ENCODE peak calls at places on chromosomes 13 and 19, in six cellular contexts. Z is CD8-positive, alpha-beta T cell; R is tibial nerve; K is pancreas; M is aorta; H is heart left ventricle. W is an unnamed sample. For H3K4me1 and H3K27me3, the result is how much of the 10 kb centered on the place peaks cover.

GRCh38 chr19:33392341-33393285 is 19.1 kb downstream of the CEBPG start:
- DNase-seq in Z (no peak), R (peak), K (peak), M (peak), H (no peak), W (peak)

GRCh38 chr19:6086081-6086858 is 24.0 kb downstream of the RFX2 start:
- DNase-seq in Z (no peak), R (no peak), K (no peak), M (no peak), H (no peak), W (no peak)

GRCh38 chr13:54029226-54029625 is 1000.6 kb downstream of the OLFM4 start:
- DNase-seq in Z (no peak), R (no peak), K (no peak), M (no peak), H (no peak), W (no peak)

GRCh38 chr13:113934576-113934975 is 39.3 kb downstream of the C13orf46 start:
- DNase-seq in Z (no peak), R (peak), K (no peak), M (peak), H (no peak), W (peak)

GRCh38 chr13:30116379-30116778 is 191.0 kb downstream of the KATNAL1 start:
- DNase-seq in Z (no peak), R (no peak), K (no peak), M (no peak), H (no peak), W (no peak)

GRCh38 chr13:51942189-51942588 is 69.1 kb downstream of the ATP7B start:
- DNase-seq in Z (peak), R (no peak), K (no peak), M (no peak), H (no peak), W (no peak)

GRCh38 chr13:112740502-112741131 is 50.8 kb downstream of the ATP11A start:
- DNase-seq in Z (no peak), R (peak), K (no peak), M (no peak), H (peak), W (peak)

GRCh38 chr19:29121684-29122083 is 91.3 kb downstream of the UQCRFS1 start:
- DNase-seq in Z (no peak), R (no peak), K (no peak), M (no peak), H (no peak), W (no peak)

GRCh38 chr13:34847751-34848150 is 94.3 kb upstream of the NBEA start:
- DNase-seq in Z (no peak), R (no peak), K (no peak), M (no peak), H (no peak), W (no peak)

GRCh38 chr13:33169273-33169980 is 116.1 kb downstream of the STARD13 start:
- DNase-seq in Z (no peak), R (no peak), K (no peak), M (no peak), H (no peak), W (no peak)

GRCh38 chr19:55341191-55342043 is 1.7 kb downstream of the KMT5C start:
- DNase-seq in Z (peak), R (peak), K (peak), M (peak), H (peak), W (peak)

GRCh38 chr13:51542358-51542972 is 41.8 kb upstream of the WDFY2 start:
- DNase-seq in Z (no peak), R (no peak), K (no peak), M (no peak), H (no peak), W (no peak)

GRCh38 chr13:39329182-39329639 is 273.8 kb downstream of the LHFPL6 start:
- DNase-seq in Z (no peak), R (no peak), K (no peak), M (no peak), H (no peak), W (no peak)

GRCh38 chr19:29711584-29712132 is 3.4 kb downstream of the C19orf12 start:
- DNase-seq in Z (no peak), R (no peak), K (no peak), M (peak), H (no peak), W (no peak)

GRCh38 chr19:20067898-20068297 is 9.9 kb upstream of the ZNF90 start:
- DNase-seq in Z (no peak), R (no peak), K (no peak), M (no peak), H (no peak), W (no peak)

GRCh38 chr13:30805603-30806011 is 70.3 kb downstream of the ALOX5AP start:
- DNase-seq in Z (no peak), R (no peak), K (peak), M (no peak), H (no peak), W (no peak)

GRCh38 chr13:27005556-27005955 is 166.1 kb downstream of the USP12 start:
- DNase-seq in Z (no peak), R (no peak), K (no peak), M (no peak), H (no peak), W (no peak)

GRCh38 chr19:18205180-18205915 is 1.5 kb upstream of the RAB3A start:
- DNase-seq in Z (peak), R (peak), K (peak), M (peak), H (peak), W (peak)

GRCh38 chr19:12913011-12913561 is 6.0 kb downstream of the SYCE2 start:
- DNase-seq in Z (no peak), R (peak), K (peak), M (peak), H (peak), W (peak)

GRCh38 chr13:22749626-22750025 is 431.2 kb upstream of the SGCG start:
- DNase-seq in Z (no peak), R (no peak), K (no peak), M (no peak), H (no peak), W (no peak)

GRCh38 chr13:72727417-72728289 is at the start of the genes BORA and MZT1:
- DNase-seq in Z (peak), R (peak), K (peak), M (peak), H (peak), W (peak)

GRCh38 chr19:23787106-23787505 is 28.4 kb upstream of the ZNF681 start:
- DNase-seq in Z (no peak), R (no peak), K (no peak), M (no peak), H (no peak), W (no peak)

GRCh38 chr13:99822820-99823219 is 148.7 kb downstream of the ZIC5 start:
- DNase-seq in Z (no peak), R (no peak), K (no peak), M (no peak), H (no peak), W (no peak)

GRCh38 chr13:21022056-21022693 is 39.2 kb downstream of the LATS2 start:
- DNase-seq in Z (no peak), R (no peak), K (no peak), M (no peak), H (no peak), W (no peak)

GRCh38 chr19:38684078-38684861 is 36.8 kb downstream of the ACTN4 start:
- DNase-seq in Z (peak), R (peak), K (peak), M (peak), H (peak), W (peak)

GRCh38 chr13:33976965-33977364 is 159.0 kb downstream of the RFC3 start:
- DNase-seq in Z (no peak), R (no peak), K (no peak), M (no peak), H (no peak), W (no peak)

GRCh38 chr13:95056266-95056665 is 245.0 kb downstream of the ABCC4 start:
- DNase-seq in Z (no peak), R (no peak), K (no peak), M (no peak), H (no peak), W (no peak)

GRCh38 chr13:51793570-51794273 is 10.2 kb downstream of the DHRS12 start:
- DNase-seq in Z (no peak), R (no peak), K (peak), M (no peak), H (no peak), W (no peak)

GRCh38 chr13:19927117-19927734 is 31.3 kb upstream of the ZMYM2 start:
- DNase-seq in Z (no peak), R (no peak), K (no peak), M (no peak), H (no peak), W (no peak)

GRCh38 chr13:59755647-59756290 is 408.0 kb downstream of the DIAPH3 start:
- DNase-seq in Z (no peak), R (no peak), K (no peak), M (no peak), H (no peak), W (no peak)

GRCh38 chr19:53432088-53432661 is 391 bp downstream of the ZNF761 start:
- DNase-seq in Z (no peak), R (no peak), K (peak), M (peak), H (peak), W (peak)

GRCh38 chr13:25478186-25478585 is 106.4 kb downstream of the ATP8A2 start:
- DNase-seq in Z (no peak), R (no peak), K (no peak), M (no peak), H (no peak), W (no peak)

GRCh38 chr19:9782282-9782681 is 13.7 kb upstream of the ZNF846 start:
- DNase-seq in Z (no peak), R (no peak), K (no peak), M (no peak), H (no peak), W (no peak)

GRCh38 chr19:47564081-47564480 is 8.9 kb downstream of the ZNF541 start:
- DNase-seq in Z (no peak), R (no peak), K (peak), M (no peak), H (no peak), W (no peak)

GRCh38 chr13:108193806-108194205 is 21.5 kb downstream of the LIG4 start:
- DNase-seq in Z (no peak), R (no peak), K (no peak), M (no peak), H (no peak), W (no peak)

GRCh38 chr19:49395581-49396407 is 7.7 kb downstream of the KASH5 start:
- DNase-seq in Z (no peak), R (no peak), K (no peak), M (no peak), H (no peak), W (no peak)

DNA sequence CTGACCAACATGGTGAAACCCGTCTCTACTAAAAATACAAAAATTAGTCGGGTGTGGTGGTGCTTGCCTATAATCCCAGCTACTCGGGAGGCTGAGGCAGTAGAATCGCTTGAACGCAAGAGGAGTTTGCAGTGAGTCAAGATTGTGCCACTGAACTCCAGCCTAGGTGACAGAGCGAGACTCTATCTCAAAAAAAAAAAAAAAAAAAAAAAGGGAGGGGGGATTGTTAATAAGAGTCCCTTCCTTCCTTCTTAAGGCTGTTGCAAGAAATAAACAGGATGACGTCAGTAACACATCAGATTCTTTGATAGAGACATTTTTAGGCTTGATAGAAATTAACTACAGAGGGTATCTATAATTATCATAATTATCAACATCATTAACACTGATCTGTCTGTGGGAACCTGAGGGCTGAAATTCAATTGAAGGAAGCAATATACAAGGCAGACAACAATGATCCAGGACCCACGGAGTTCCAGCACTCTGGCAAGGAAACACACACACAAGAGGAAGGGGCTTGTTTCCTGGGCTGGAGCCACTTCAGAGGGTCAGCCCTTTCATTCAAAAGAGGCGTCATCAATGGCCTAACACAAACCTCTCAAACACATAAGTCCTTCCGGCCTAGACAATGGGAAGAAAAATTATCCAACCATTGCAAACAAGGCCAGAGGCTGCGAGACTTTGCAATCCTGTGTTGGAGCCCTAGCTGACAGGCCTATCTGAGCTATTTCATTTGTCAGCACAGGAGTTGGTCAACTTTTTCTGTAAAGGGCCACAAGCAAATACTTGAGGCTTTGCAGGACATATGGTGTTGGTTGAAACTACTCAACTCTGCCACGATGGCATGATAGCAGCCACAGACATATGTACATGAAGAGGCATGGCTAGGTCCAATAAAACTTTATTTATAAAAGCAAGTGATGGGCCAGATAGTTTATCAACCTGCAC is 105.3 kb downstream of the INSR start:
- DNase-seq in Z (no peak), R (no peak), K (no peak), M (no peak), H (peak), W (no peak)
- H3K4me1 ChIP-seq in Z (under half), R (under half), K (under half), M (under half), H (under half), W (under half)

GRCh38 chr19:44689290-44690130 is 9.4 kb upstream of the CEACAM16 start:
- DNase-seq in Z (peak), R (peak), K (peak), M (peak), H (peak), W (peak)
- H3K27me3 ChIP-seq in Z (under half), R (under half), K (under half), M (under half), H (under half), W (under half)

GRCh38 chr19:41861846-41862245 is 1.8 kb downstream of the RPS19 start:
- DNase-seq in Z (no peak), R (no peak), K (no peak), M (no peak), H (no peak), W (no peak)
- H3K4me3 ChIP-seq in Z (peak), R (peak), K (peak), M (no peak), H (no peak), W (no peak)

GRCh38 chr13:24214528-24214927 is 54.0 kb downstream of the SPATA13 start:
- DNase-seq in Z (no peak), R (no peak), K (no peak), M (no peak), H (no peak), W (no peak)

GRCh38 chr13:24217601-24218281 is 57.2 kb downstream of the SPATA13 start:
- DNase-seq in Z (no peak), R (no peak), K (peak), M (no peak), H (no peak), W (no peak)

GRCh38 chr13:24215007-24215633 is 54.6 kb downstream of the SPATA13 start:
- DNase-seq in Z (no peak), R (no peak), K (no peak), M (no peak), H (no peak), W (no peak)

GRCh38 chr13:24215732-24216131 is 55.2 kb downstream of the SPATA13 start:
- DNase-seq in Z (no peak), R (no peak), K (peak), M (no peak), H (peak), W (peak)

DNA sequence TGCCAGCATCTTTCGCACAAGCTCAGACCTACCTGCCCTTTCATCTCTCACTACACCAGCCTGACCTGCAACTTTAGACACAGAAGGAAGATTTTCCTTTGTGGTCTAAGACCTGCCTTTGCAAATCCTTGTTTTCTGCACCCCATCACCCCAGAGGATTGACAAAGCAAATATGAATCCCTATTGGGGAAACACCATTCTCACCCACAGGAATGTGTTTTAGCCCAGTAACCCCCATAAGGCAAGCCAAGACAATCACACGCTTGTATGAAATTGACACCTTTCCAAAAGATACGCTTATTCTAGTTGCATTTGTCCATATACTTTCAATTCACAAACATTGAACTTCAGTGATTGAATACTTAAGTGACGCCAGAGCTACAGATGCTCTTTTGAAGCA is 55.7 kb downstream of the SPATA13 start:
- DNase-seq in Z (no peak), R (no peak), K (no peak), M (no peak), H (no peak), W (no peak)
- H3K4me1 ChIP-seq in Z (under half), R (half or more), K (half or more), M (under half), H (half or more), W (under half)

GRCh38 chr19:50819636-50820035 is 4.0 kb downstream of the KLK1 start:
- DNase-seq in Z (no peak), R (no peak), K (peak), M (no peak), H (no peak), W (no peak)
- H3K27me3 ChIP-seq in Z (under half), R (under half), K (under half), M (under half), H (under half), W (under half)

GRCh38 chr19:4386038-4386782 is 14.1 kb downstream of the SH3GL1 start:
- DNase-seq in Z (no peak), R (no peak), K (no peak), M (no peak), H (no peak), W (no peak)
- H3K4me3 ChIP-seq in Z (no peak), R (no peak), K (no peak), M (no peak), H (no peak), W (no peak)

GRCh38 chr13:75585153-75585552 is 35.6 kb downstream of the UCHL3 start:
- DNase-seq in Z (no peak), R (no peak), K (no peak), M (no peak), H (no peak), W (no peak)

GRCh38 chr13:75579529-75579928 is 29.9 kb downstream of the UCHL3 start:
- DNase-seq in Z (no peak), R (no peak), K (no peak), M (no peak), H (no peak), W (no peak)

GRCh38 chr13:75587679-75588078 is 38.1 kb downstream of the UCHL3 start:
- DNase-seq in Z (no peak), R (no peak), K (no peak), M (no peak), H (no peak), W (no peak)

GRCh38 chr13:75583101-75583500 is 33.5 kb downstream of the UCHL3 start:
- DNase-seq in Z (no peak), R (no peak), K (no peak), M (no peak), H (no peak), W (no peak)

DNA sequence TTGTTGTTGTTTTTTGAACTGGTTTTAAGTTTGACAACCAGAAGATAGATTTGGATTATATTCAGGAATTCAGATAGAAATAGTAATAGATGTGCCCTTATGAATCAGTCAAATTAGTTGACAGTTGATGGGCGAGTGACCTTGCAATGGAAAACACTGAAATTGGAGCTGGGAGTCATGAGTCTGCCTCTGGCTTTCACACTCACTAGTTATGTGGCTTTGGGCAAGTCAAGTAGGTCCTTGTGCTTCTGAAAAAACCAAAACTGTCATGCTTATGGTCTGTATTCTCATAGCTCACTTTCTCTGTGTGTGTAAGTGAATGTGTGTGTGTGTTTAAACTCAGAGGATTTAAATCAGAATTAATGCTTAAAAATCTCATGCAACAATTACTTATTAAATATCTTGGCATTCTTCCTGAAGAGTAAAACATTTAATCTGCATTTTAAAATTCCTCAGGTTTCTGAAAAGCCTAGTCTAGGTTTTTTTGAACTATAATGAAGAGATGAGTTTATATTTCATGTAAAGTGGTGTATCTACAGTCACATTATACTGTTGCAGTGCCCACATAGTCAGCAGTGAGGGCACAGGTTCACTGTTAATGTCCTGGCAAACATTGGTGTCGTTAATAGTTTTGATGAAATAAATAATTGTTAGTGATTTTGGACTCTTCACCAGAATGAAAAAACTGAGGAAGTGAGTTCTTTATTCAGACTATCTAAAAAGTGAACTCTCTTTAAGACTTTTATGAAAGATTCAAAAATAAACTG is 32.5 kb downstream of the UCHL3 start:
- DNase-seq in Z (no peak), R (no peak), K (no peak), M (no peak), H (no peak), W (no peak)
- H3K4me1 ChIP-seq in Z (under half), R (under half), K (under half), M (under half), H (under half), W (under half)